ENCODE peak calls at places on chromosomes 13 and 19, in five cellular contexts. One of them, this sample, is unnamed.

GRCh38 chr13:57740719-57741118 is 109.2 kb downstream of the PCDH17 start:
- DNase-seq in RWPE1: no peak
- DNase-seq in OCI-LY7: no peak
- DNase-seq in astrocyte of the spinal cord: peak; percentile 9
- DNase-seq in ascending aorta: no peak
- DNase-seq in this sample: no peak

GRCh38 chr19:29622191-29623070 is 16.3 kb downstream of the POP4 start:
- DNase-seq in RWPE1: no peak
- DNase-seq in OCI-LY7: no peak
- DNase-seq in astrocyte of the spinal cord: peak; percentile 10
- DNase-seq in ascending aorta: no peak
- DNase-seq in this sample: no peak

GRCh38 chr19:4803736-4804695 is 12.5 kb downstream of the FEM1A start:
- DNase-seq in RWPE1: peak; percentile 46
- DNase-seq in OCI-LY7: peak; percentile 85
- DNase-seq in astrocyte of the spinal cord: peak; percentile 43
- DNase-seq in ascending aorta: no peak
- DNase-seq in this sample: peak; percentile 73

GRCh38 chr19:43316591-43317319 is 36.7 kb upstream of the CD177 start:
- DNase-seq in RWPE1: peak; percentile 19
- DNase-seq in OCI-LY7: no peak
- DNase-seq in astrocyte of the spinal cord: no peak
- DNase-seq in ascending aorta: no peak
- DNase-seq in this sample: no peak

GRCh38 chr19:42402376-42403116 is 12.4 kb upstream of the CNFN start:
- DNase-seq in RWPE1: no peak
- DNase-seq in OCI-LY7: no peak
- DNase-seq in astrocyte of the spinal cord: no peak
- DNase-seq in ascending aorta: no peak
- DNase-seq in this sample: no peak

GRCh38 chr19:11059511-11060358 is 29.5 kb upstream of the LDLR start:
- DNase-seq in RWPE1: no peak
- DNase-seq in OCI-LY7: no peak
- DNase-seq in astrocyte of the spinal cord: no peak
- DNase-seq in ascending aorta: no peak
- DNase-seq in this sample: no peak

GRCh38 chr13:85665286-85665685 is 133.9 kb downstream of the SLITRK6 start:
- DNase-seq in RWPE1: no peak
- DNase-seq in OCI-LY7: no peak
- DNase-seq in astrocyte of the spinal cord: peak; percentile 32
- DNase-seq in ascending aorta: no peak
- DNase-seq in this sample: no peak

GRCh38 chr13:114115191-114115671 is 17.2 kb downstream of the RASA3 start:
- DNase-seq in RWPE1: peak; percentile 45
- DNase-seq in OCI-LY7: no peak
- DNase-seq in astrocyte of the spinal cord: peak; percentile 76
- DNase-seq in ascending aorta: peak; percentile 38
- DNase-seq in this sample: no peak

GRCh38 chr13:101341464-101341863 is 74.8 kb downstream of the NALCN start:
- DNase-seq in RWPE1: no peak
- DNase-seq in OCI-LY7: no peak
- DNase-seq in astrocyte of the spinal cord: peak; percentile 13
- DNase-seq in ascending aorta: no peak
- DNase-seq in this sample: no peak

GRCh38 chr13:79710376-79710775 is 229.4 kb downstream of the NDFIP2 start:
- DNase-seq in RWPE1: no peak
- DNase-seq in OCI-LY7: no peak
- DNase-seq in astrocyte of the spinal cord: peak; percentile 21
- DNase-seq in ascending aorta: no peak
- DNase-seq in this sample: no peak

GRCh38 chr19:4352701-4353121 is 9.3 kb downstream of the MPND start:
- DNase-seq in RWPE1: peak; percentile 36
- DNase-seq in OCI-LY7: peak; percentile 65
- DNase-seq in astrocyte of the spinal cord: peak; percentile 60
- DNase-seq in ascending aorta: no peak
- DNase-seq in this sample: peak; percentile 65

GRCh38 chr13:31182987-31183386 is 16.8 kb upstream of the B3GLCT start:
- DNase-seq in RWPE1: no peak
- DNase-seq in OCI-LY7: no peak
- DNase-seq in astrocyte of the spinal cord: no peak
- DNase-seq in ascending aorta: no peak
- DNase-seq in this sample: no peak

GRCh38 chr13:52371736-52372247 is 34.2 kb downstream of the THSD1 start:
- DNase-seq in RWPE1: peak; percentile 68
- DNase-seq in OCI-LY7: no peak
- DNase-seq in astrocyte of the spinal cord: peak; percentile 70
- DNase-seq in ascending aorta: no peak
- DNase-seq in this sample: no peak

GRCh38 chr19:16671652-16672274 is 10.8 kb downstream of the TMEM38A start:
- DNase-seq in RWPE1: no peak
- DNase-seq in OCI-LY7: no peak
- DNase-seq in astrocyte of the spinal cord: no peak
- DNase-seq in ascending aorta: no peak
- DNase-seq in this sample: no peak

GRCh38 chr19:7386308-7386707 is 37.6 kb downstream of the ARHGEF18 start:
- DNase-seq in RWPE1: no peak
- DNase-seq in OCI-LY7: no peak
- DNase-seq in astrocyte of the spinal cord: no peak
- DNase-seq in ascending aorta: no peak
- DNase-seq in this sample: no peak

GRCh38 chr13:39509616-39510015 is 93.4 kb downstream of the LHFPL6 start:
- DNase-seq in RWPE1: no peak
- DNase-seq in OCI-LY7: peak; percentile 39
- DNase-seq in astrocyte of the spinal cord: no peak
- DNase-seq in ascending aorta: no peak
- DNase-seq in this sample: no peak

GRCh38 chr19:35352448-35353304 is 5.0 kb downstream of the FFAR1 start:
- DNase-seq in RWPE1: peak; percentile 86
- DNase-seq in OCI-LY7: peak; percentile 78
- DNase-seq in astrocyte of the spinal cord: peak; percentile 51
- DNase-seq in ascending aorta: no peak
- DNase-seq in this sample: peak; percentile 65

GRCh38 chr13:29954082-29955043 is 103.9 kb upstream of the UBL3 start:
- DNase-seq in RWPE1: no peak
- DNase-seq in OCI-LY7: no peak
- DNase-seq in astrocyte of the spinal cord: no peak
- DNase-seq in ascending aorta: no peak
- DNase-seq in this sample: no peak

GRCh38 chr19:42422576-42423461 is 4.4 kb downstream of the LIPE start:
- DNase-seq in RWPE1: peak; percentile 61
- DNase-seq in OCI-LY7: peak; percentile 88
- DNase-seq in astrocyte of the spinal cord: no peak
- DNase-seq in ascending aorta: no peak
- DNase-seq in this sample: peak; percentile 36

GRCh38 chr19:33416307-33417215 is 43.1 kb downstream of the CEBPG start:
- DNase-seq in RWPE1: peak; percentile 74
- DNase-seq in OCI-LY7: peak; percentile 66
- DNase-seq in astrocyte of the spinal cord: peak; percentile 65
- DNase-seq in ascending aorta: no peak
- DNase-seq in this sample: peak; percentile 66

GRCh38 chr13:110150384-110151091 is 156.4 kb downstream of the COL4A1 start:
- DNase-seq in RWPE1: no peak
- DNase-seq in OCI-LY7: no peak
- DNase-seq in astrocyte of the spinal cord: no peak
- DNase-seq in ascending aorta: no peak
- DNase-seq in this sample: no peak

GRCh38 chr13:97976551-97977375 is 23.3 kb downstream of the IPO5 start:
- DNase-seq in RWPE1: peak; percentile 36
- DNase-seq in OCI-LY7: peak; percentile 8
- DNase-seq in astrocyte of the spinal cord: no peak
- DNase-seq in ascending aorta: no peak
- DNase-seq in this sample: peak; percentile 18

GRCh38 chr19:35211545-35212230 is 16.9 kb downstream of the FAM187B start:
- DNase-seq in RWPE1: no peak
- DNase-seq in OCI-LY7: peak; percentile 71
- DNase-seq in astrocyte of the spinal cord: no peak
- DNase-seq in ascending aorta: peak; percentile 55
- DNase-seq in this sample: no peak

GRCh38 chr19:5514001-5514400 is 53.8 kb downstream of the TINCR start:
- DNase-seq in RWPE1: no peak
- DNase-seq in OCI-LY7: no peak
- DNase-seq in astrocyte of the spinal cord: no peak
- DNase-seq in ascending aorta: no peak
- DNase-seq in this sample: no peak

GRCh38 chr19:14073232-14073924 is 792 bp downstream of the MISP3 start:
- DNase-seq in RWPE1: peak; percentile 81
- DNase-seq in OCI-LY7: peak; percentile 88
- DNase-seq in astrocyte of the spinal cord: peak; percentile 76
- DNase-seq in ascending aorta: no peak
- DNase-seq in this sample: peak; percentile 64
- TF ChIP-seq CTCF in RWPE1: peak; percentile 99
- TF ChIP-seq CTCF in OCI-LY7: no peak
- TF ChIP-seq CTCF in astrocyte of the spinal cord: peak; percentile 29
- TF ChIP-seq CTCF in ascending aorta: peak; percentile 20
- TF ChIP-seq CTCF in this sample: peak; percentile 64

DNA sequence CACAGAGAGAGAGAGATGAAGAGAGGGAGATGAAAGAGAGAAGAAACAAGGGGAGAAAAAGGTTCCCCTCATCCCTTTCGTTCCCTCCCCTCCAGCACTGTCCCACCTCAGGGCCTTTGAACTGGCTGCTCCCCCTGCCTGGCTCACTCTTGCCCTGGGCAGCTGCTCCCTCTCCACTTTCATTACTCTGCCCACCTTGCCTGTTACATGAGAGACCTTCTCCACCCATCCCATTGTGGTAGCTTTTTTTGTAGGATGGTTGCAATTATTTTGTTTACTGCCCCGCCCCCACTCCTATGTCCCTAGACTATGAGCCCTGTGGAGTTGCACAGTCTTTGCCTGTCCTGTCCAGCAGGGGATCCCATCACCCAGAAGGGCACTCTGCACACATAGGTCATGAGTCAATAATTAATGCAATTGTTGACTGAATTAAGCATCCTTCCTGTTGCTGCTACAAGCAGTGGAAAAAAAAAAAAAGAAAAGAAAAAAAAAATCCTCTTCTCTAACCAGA is 14.1 kb downstream of the C19orf81 start:
- DNase-seq in RWPE1: no peak
- DNase-seq in OCI-LY7: no peak
- DNase-seq in astrocyte of the spinal cord: no peak
- DNase-seq in ascending aorta: no peak
- DNase-seq in this sample: no peak
- TF ChIP-seq CTCF in RWPE1: no peak
- TF ChIP-seq CTCF in OCI-LY7: no peak
- TF ChIP-seq CTCF in astrocyte of the spinal cord: no peak
- TF ChIP-seq CTCF in ascending aorta: no peak
- TF ChIP-seq CTCF in this sample: peak; percentile 45

DNA sequence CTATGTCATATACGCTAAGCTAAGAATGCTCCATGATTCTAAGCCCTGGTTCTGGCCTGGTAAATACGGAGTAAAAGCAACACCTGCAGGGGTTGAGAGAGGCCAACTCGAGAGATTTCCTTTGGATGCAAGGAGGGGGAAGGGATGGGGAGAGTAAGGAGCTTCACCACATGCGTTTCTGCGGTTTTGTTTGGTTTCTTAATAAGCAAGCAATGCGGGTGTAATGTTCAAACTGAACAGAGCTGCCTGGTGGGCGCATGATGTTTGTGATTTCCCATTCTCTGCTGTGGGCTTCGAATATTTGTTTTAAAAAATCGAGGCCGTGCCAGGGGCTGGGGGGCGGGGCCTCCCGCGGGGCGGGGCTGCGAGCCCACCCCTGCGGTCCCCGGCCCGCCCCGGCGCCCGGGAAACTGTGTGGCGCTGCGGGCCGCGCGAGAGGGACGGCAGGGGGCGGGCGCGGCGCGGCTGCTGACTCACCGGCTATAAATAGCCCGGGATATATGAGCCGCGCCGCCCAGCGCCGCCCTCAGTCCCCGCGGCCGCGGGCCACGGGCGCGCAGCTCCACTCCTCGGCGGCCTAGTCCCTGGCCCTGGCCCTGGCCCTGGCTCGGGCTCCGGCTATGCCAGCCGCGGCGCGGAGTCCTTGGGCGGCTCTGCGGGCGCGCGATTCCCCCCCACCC is 5.1 kb downstream of the BBC3 start:
- DNase-seq in RWPE1: peak; percentile 87
- DNase-seq in OCI-LY7: peak; percentile 92
- DNase-seq in astrocyte of the spinal cord: peak; percentile 89
- DNase-seq in ascending aorta: no peak
- DNase-seq in this sample: peak; percentile 86
- TF ChIP-seq CTCF in RWPE1: peak; percentile 36
- TF ChIP-seq CTCF in OCI-LY7: peak; percentile 43
- TF ChIP-seq CTCF in astrocyte of the spinal cord: peak; percentile 3
- TF ChIP-seq CTCF in ascending aorta: no peak
- TF ChIP-seq CTCF in this sample: peak; percentile 49

GRCh38 chr13:46152627-46153328 is 29.2 kb downstream of the LCP1 start:
- DNase-seq in RWPE1: no peak
- DNase-seq in OCI-LY7: no peak
- DNase-seq in astrocyte of the spinal cord: no peak
- DNase-seq in ascending aorta: no peak
- DNase-seq in this sample: no peak
- TF ChIP-seq CTCF in RWPE1: no peak
- TF ChIP-seq CTCF in OCI-LY7: no peak
- TF ChIP-seq CTCF in astrocyte of the spinal cord: no peak
- TF ChIP-seq CTCF in ascending aorta: no peak
- TF ChIP-seq CTCF in this sample: no peak

GRCh38 chr19:1400281-1401137 is 833 bp downstream of the GAMT start:
- DNase-seq in RWPE1: no peak
- DNase-seq in OCI-LY7: no peak
- DNase-seq in astrocyte of the spinal cord: no peak
- DNase-seq in ascending aorta: no peak
- DNase-seq in this sample: no peak

GRCh38 chr19:1401889-1402217 is 511 bp upstream of the GAMT start:
- DNase-seq in RWPE1: no peak
- DNase-seq in OCI-LY7: no peak
- DNase-seq in astrocyte of the spinal cord: no peak
- DNase-seq in ascending aorta: no peak
- DNase-seq in this sample: no peak

GRCh38 chr19:1399745-1400144 is 1.6 kb downstream of the GAMT start:
- DNase-seq in RWPE1: no peak
- DNase-seq in OCI-LY7: no peak
- DNase-seq in astrocyte of the spinal cord: no peak
- DNase-seq in ascending aorta: no peak
- DNase-seq in this sample: no peak

GRCh38 chr19:1402411-1403070 is 1.2 kb upstream of the GAMT start:
- DNase-seq in RWPE1: peak; percentile 46
- DNase-seq in OCI-LY7: no peak
- DNase-seq in astrocyte of the spinal cord: no peak
- DNase-seq in ascending aorta: no peak
- DNase-seq in this sample: no peak

GRCh38 chr19:1401138-1401888 is at the start of gene GAMT:
- DNase-seq in RWPE1: no peak
- DNase-seq in OCI-LY7: peak; percentile 62
- DNase-seq in astrocyte of the spinal cord: no peak
- DNase-seq in ascending aorta: no peak
- DNase-seq in this sample: peak; percentile 44
- TF ChIP-seq CTCF in RWPE1: peak; percentile 69
- TF ChIP-seq CTCF in OCI-LY7: peak; percentile 69
- TF ChIP-seq CTCF in astrocyte of the spinal cord: peak; percentile 20
- TF ChIP-seq CTCF in ascending aorta: peak; percentile 48
- TF ChIP-seq CTCF in this sample: peak; percentile 53

This sample was measured in progenitor cell of endocrine pancreas.